ENCODE peak calls at places on chromosomes 5 and 9, in four cellular contexts. One of them, this sample, is unnamed.

GRCh38 chr9:87327567-87328125 is 170.0 kb upstream of the DAPK1 start:
- DNase-seq in T-helper 2 cell: no peak
- DNase-seq in GDM1: no peak
- DNase-seq in progenitor cell of endocrine pancreas: no peak
- DNase-seq in this sample: no peak

GRCh38 chr9:130039504-130040147 is 3.4 kb downstream of the FNBP1 start:
- DNase-seq in T-helper 2 cell: no peak
- DNase-seq in progenitor cell of endocrine pancreas: no peak
- DNase-seq in GDM1: no peak
- DNase-seq in this sample: no peak

GRCh38 chr9:109905472-109905871 is 125.5 kb downstream of the PALM2AKAP2 start:
- DNase-seq in T-helper 2 cell: no peak
- DNase-seq in progenitor cell of endocrine pancreas: no peak
- DNase-seq in GDM1: no peak
- DNase-seq in this sample: no peak

GRCh38 chr5:143108498-143109128 is 294.9 kb downstream of the NR3C1 start:
- DNase-seq in T-helper 2 cell: no peak
- DNase-seq in GDM1: no peak
- DNase-seq in progenitor cell of endocrine pancreas: no peak
- DNase-seq in this sample: no peak

GRCh38 chr5:159403906-159404641 is 73.8 kb upstream of the IL12B start:
- DNase-seq in GDM1: no peak
- DNase-seq in progenitor cell of endocrine pancreas: no peak
- DNase-seq in T-helper 2 cell: no peak
- DNase-seq in this sample: no peak

GRCh38 chr9:68668127-68668526 is 36.9 kb upstream of the PIP5K1B start:
- DNase-seq in progenitor cell of endocrine pancreas: no peak
- DNase-seq in T-helper 2 cell: no peak
- DNase-seq in GDM1: no peak
- DNase-seq in this sample: no peak

GRCh38 chr9:132077881-132078280 is 1.8 kb downstream of the MED27 start:
- DNase-seq in GDM1: no peak
- DNase-seq in T-helper 2 cell: no peak
- DNase-seq in progenitor cell of endocrine pancreas: no peak
- DNase-seq in this sample: no peak

GRCh38 chr5:39716532-39716971 is 291.8 kb upstream of the DAB2 start:
- DNase-seq in progenitor cell of endocrine pancreas: peak
- DNase-seq in T-helper 2 cell: no peak
- DNase-seq in GDM1: no peak
- DNase-seq in this sample: no peak

GRCh38 chr5:81187885-81188284 is 45.2 kb upstream of the CKMT2 start:
- DNase-seq in progenitor cell of endocrine pancreas: no peak
- DNase-seq in GDM1: no peak
- DNase-seq in T-helper 2 cell: no peak
- DNase-seq in this sample: no peak

GRCh38 chr5:55603947-55604346 is 69.2 kb upstream of the PLPP1 start:
- DNase-seq in progenitor cell of endocrine pancreas: no peak
- DNase-seq in T-helper 2 cell: no peak
- DNase-seq in GDM1: no peak
- DNase-seq in this sample: no peak

GRCh38 chr9:135821116-135821515 is 86.2 kb downstream of the CAMSAP1 start:
- DNase-seq in progenitor cell of endocrine pancreas: no peak
- DNase-seq in GDM1: no peak
- DNase-seq in T-helper 2 cell: no peak
- DNase-seq in this sample: no peak

GRCh38 chr9:121529237-121529987 is 29.8 kb upstream of the GGTA1 start:
- DNase-seq in GDM1: no peak
- DNase-seq in T-helper 2 cell: no peak
- DNase-seq in progenitor cell of endocrine pancreas: no peak
- DNase-seq in this sample: peak

GRCh38 chr5:131589510-131590348 is 45.3 kb downstream of the RAPGEF6 start:
- DNase-seq in progenitor cell of endocrine pancreas: peak
- DNase-seq in GDM1: peak
- DNase-seq in T-helper 2 cell: no peak
- DNase-seq in this sample: peak

GRCh38 chr5:37034955-37035354 is 158.4 kb downstream of the NIPBL start:
- DNase-seq in T-helper 2 cell: no peak
- DNase-seq in GDM1: no peak
- DNase-seq in progenitor cell of endocrine pancreas: no peak
- DNase-seq in this sample: no peak

GRCh38 chr9:137534256-137535119 is 15.7 kb downstream of the PNPLA7 start:
- DNase-seq in T-helper 2 cell: no peak
- DNase-seq in progenitor cell of endocrine pancreas: no peak
- DNase-seq in GDM1: peak
- DNase-seq in this sample: no peak

GRCh38 chr5:64838376-64838775 is 69.6 kb downstream of the CWC27 start:
- DNase-seq in T-helper 2 cell: no peak
- DNase-seq in GDM1: no peak
- DNase-seq in progenitor cell of endocrine pancreas: no peak
- DNase-seq in this sample: peak

GRCh38 chr5:170721681-170722080 is 61.8 kb upstream of the GABRP start:
- DNase-seq in GDM1: no peak
- DNase-seq in T-helper 2 cell: no peak
- DNase-seq in progenitor cell of endocrine pancreas: no peak
- DNase-seq in this sample: no peak

GRCh38 chr9:107638922-107639321 is 149.4 kb upstream of the KLF4 start:
- DNase-seq in GDM1: no peak
- DNase-seq in T-helper 2 cell: no peak
- DNase-seq in progenitor cell of endocrine pancreas: no peak
- DNase-seq in this sample: no peak

GRCh38 chr5:68950111-68950510 is 143.7 kb upstream of the SLC30A5 start:
- DNase-seq in GDM1: no peak
- DNase-seq in progenitor cell of endocrine pancreas: no peak
- DNase-seq in T-helper 2 cell: no peak
- DNase-seq in this sample: no peak

GRCh38 chr5:126806-127205 is 34.8 kb downstream of the PLEKHG4B start:
- DNase-seq in T-helper 2 cell: no peak
- DNase-seq in progenitor cell of endocrine pancreas: no peak
- DNase-seq in GDM1: no peak
- DNase-seq in this sample: no peak

GRCh38 chr5:167392252-167392651 is 899.2 kb upstream of the WWC1 start:
- DNase-seq in T-helper 2 cell: no peak
- DNase-seq in progenitor cell of endocrine pancreas: no peak
- DNase-seq in GDM1: no peak
- DNase-seq in this sample: no peak

GRCh38 chr5:174609116-174609515 is 115.3 kb upstream of the MSX2 start:
- DNase-seq in progenitor cell of endocrine pancreas: no peak
- DNase-seq in GDM1: no peak
- DNase-seq in T-helper 2 cell: no peak
- DNase-seq in this sample: no peak

GRCh38 chr5:79924936-79925893 is 65.8 kb downstream of the MTX3 start:
- DNase-seq in progenitor cell of endocrine pancreas: no peak
- DNase-seq in GDM1: no peak
- DNase-seq in T-helper 2 cell: no peak
- DNase-seq in this sample: no peak

GRCh38 chr5:150376799-150377771 is 19.6 kb downstream of the TCOF1 start:
- DNase-seq in T-helper 2 cell: no peak
- DNase-seq in GDM1: no peak
- DNase-seq in progenitor cell of endocrine pancreas: no peak
- DNase-seq in this sample: peak

GRCh38 chr9:92600075-92600741 is 64.4 kb upstream of the ECM2 start:
- DNase-seq in T-helper 2 cell: no peak
- DNase-seq in GDM1: no peak
- DNase-seq in progenitor cell of endocrine pancreas: no peak
- DNase-seq in this sample: no peak

This sample was measured in AG04450.